ENCODE peak calls at places on chromosomes 7 and 10, in seven cellular contexts. G is Calu3, P is lower lobe of right lung, X is HFF-Myc, R is ovary, J is GM12865, E is Peyer's patch. S is an unnamed sample.

GRCh38 chr7:68280931-68281330 is 1284.3 kb downstream of the TYW1 start:
- DNase-seq in P (no peak), E (no peak), R (no peak), J (no peak), X (no peak), G (no peak), S (no peak)

GRCh38 chr7:85529197-85529596 is 342.3 kb upstream of the SEMA3D start:
- DNase-seq in J (no peak), E (peak), G (no peak), R (no peak), X (peak), P (peak), S (no peak)

GRCh38 chr10:110426294-110427153 is 71.2 kb upstream of the DUSP5 start:
- DNase-seq in J (peak), X (no peak), G (no peak), R (peak), E (no peak), P (no peak), S (no peak)

GRCh38 chr7:1700086-1700485 is 30.0 kb downstream of the ELFN1 start:
- DNase-seq in P (no peak), X (no peak), J (no peak), E (peak), R (no peak), G (no peak), S (no peak)

GRCh38 chr10:7316839-7317238 is 94.0 kb downstream of the SFMBT2 start:
- DNase-seq in R (no peak), E (no peak), X (no peak), P (no peak), G (no peak), J (no peak), S (no peak)

GRCh38 chr7:66099232-66099550 is 15.5 kb upstream of the CRCP start:
- DNase-seq in J (no peak), P (no peak), E (no peak), G (no peak), R (no peak), X (no peak), S (no peak)

GRCh38 chr7:80829527-80829926 is 89.3 kb downstream of the SEMA3C start:
- DNase-seq in G (no peak), P (no peak), J (no peak), E (no peak), R (no peak), X (no peak), S (no peak)

GRCh38 chr10:114288424-114289095 is 49.5 kb downstream of the VWA2 start:
- DNase-seq in G (no peak), J (no peak), X (no peak), P (peak), R (no peak), E (no peak), S (no peak)

GRCh38 chr10:97011397-97011796 is 174.4 kb downstream of the SLIT1 start:
- DNase-seq in P (no peak), J (no peak), E (no peak), G (no peak), R (no peak), X (no peak), S (no peak)

GRCh38 chr7:35831208-35831607 is 30.4 kb downstream of the SEPTIN7 start:
- DNase-seq in R (no peak), E (no peak), J (no peak), G (no peak), P (no peak), X (no peak), S (no peak)

GRCh38 chr7:128731184-128731583 is 8.0 kb upstream of the CALU start:
- DNase-seq in R (no peak), X (no peak), G (no peak), J (no peak), E (no peak), P (no peak), S (no peak)

GRCh38 chr7:52831321-52831720 is 204.1 kb upstream of the POM121L12 start:
- DNase-seq in P (no peak), G (no peak), R (no peak), E (no peak), X (no peak), J (no peak), S (no peak)

GRCh38 chr10:117615649-117616048 is 73.1 kb downstream of the EMX2 start:
- DNase-seq in R (no peak), J (no peak), P (no peak), X (no peak), E (no peak), G (no peak), S (no peak)
- TF ChIP-seq CTCF in R (no peak), J (no peak), P (no peak), X (no peak), E (no peak), G (no peak), S (no peak)

DNA sequence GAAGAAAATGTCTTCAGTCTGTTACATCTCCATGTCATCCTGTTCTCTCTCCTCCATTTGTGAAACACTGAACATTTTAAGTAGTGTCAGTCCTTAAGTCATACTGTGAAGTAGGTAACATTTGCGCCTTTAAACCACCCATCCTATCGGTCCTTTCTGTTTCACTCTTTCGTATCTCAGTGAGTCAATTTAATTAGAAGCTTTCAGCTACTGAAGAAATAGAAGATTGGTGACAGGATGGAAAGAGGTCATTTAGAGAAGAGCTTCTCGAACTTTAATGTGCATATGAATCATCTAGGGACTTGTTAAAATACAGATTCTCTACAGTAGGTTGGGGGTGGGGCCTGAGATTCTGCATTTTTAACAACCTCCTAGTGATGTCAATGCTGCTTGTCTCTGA is 113.4 kb downstream of the SRI start:
- DNase-seq in P (no peak), X (no peak), G (no peak), E (no peak), R (no peak), J (no peak), S (no peak)
- TF ChIP-seq CTCF in P (no peak), X (no peak), G (no peak), E (no peak), R (no peak), J (no peak), S (no peak)

DNA sequence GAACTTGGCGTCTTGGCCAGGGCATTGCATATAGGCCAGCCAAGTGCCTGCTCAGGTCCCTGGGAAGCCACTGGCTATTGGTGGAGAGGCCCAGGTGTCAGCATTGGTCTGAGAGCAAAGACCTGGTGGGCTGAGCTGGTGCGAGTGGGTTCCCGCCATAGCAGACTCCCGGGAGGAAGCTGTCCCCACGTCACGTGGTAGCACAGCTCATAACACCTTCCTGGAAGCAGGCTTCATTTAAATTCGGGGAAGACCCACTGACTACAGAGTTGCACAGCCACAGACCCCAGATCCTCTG is 130.5 kb downstream of the WDR37 start:
- DNase-seq in E (peak), J (no peak), X (no peak), R (no peak), G (no peak), P (no peak), S (no peak)
- TF ChIP-seq CTCF in E (no peak), J (no peak), X (no peak), R (no peak), G (no peak), P (no peak), S (no peak)

GRCh38 chr7:30642789-30643188 is 39.5 kb downstream of the CRHR2 start:
- DNase-seq in J (no peak), P (no peak), R (no peak), X (no peak), G (no peak), E (no peak), S (no peak)

GRCh38 chr7:30647589-30647988 is 34.7 kb downstream of the CRHR2 start:
- DNase-seq in R (no peak), P (no peak), X (no peak), G (no peak), J (no peak), E (no peak), S (no peak)

GRCh38 chr7:30645661-30646060 is 36.6 kb downstream of the CRHR2 start:
- DNase-seq in E (no peak), J (no peak), X (no peak), G (no peak), P (no peak), R (no peak), S (no peak)

GRCh38 chr7:30648744-30649540 is 33.3 kb downstream of the CRHR2 start:
- DNase-seq in J (no peak), X (no peak), G (no peak), R (no peak), E (no peak), P (no peak), S (no peak)

GRCh38 chr7:30646154-30646553 is 36.1 kb downstream of the CRHR2 start:
- DNase-seq in R (no peak), G (no peak), J (no peak), E (no peak), P (no peak), X (no peak), S (no peak)
- TF ChIP-seq CTCF in R (no peak), G (no peak), J (no peak), E (no peak), P (no peak), X (no peak), S (no peak)

GRCh38 chr10:132438091-132439024 is 41.4 kb downstream of the PWWP2B start:
- DNase-seq in X (no peak), E (no peak), G (no peak), J (no peak), P (no peak), R (no peak), S (no peak)
- TF ChIP-seq CTCF in X (no peak), E (no peak), G (no peak), J (no peak), P (no peak), R (no peak), S (no peak)